ENCODE peak calls at places on chromosomes 7 and 10, in five cellular contexts. K is A549, D is suprapubic skin, G is K562, I is GM12878. C is an unnamed sample.

GRCh38 chr10:97914837-97915211 is 65.2 kb downstream of the GOLGA7B start:
- DNase-seq in K (peak; percentile 66), D (peak; percentile 85), G (peak; percentile 81), I (no peak), C (peak; percentile 84)

GRCh38 chr7:70678621-70679251 is 453.2 kb upstream of the GALNT17 start:
- DNase-seq in K (no peak), D (no peak), G (no peak), I (no peak), C (no peak)

GRCh38 chr10:20856484-20856883 is 40.6 kb downstream of the NEBL start:
- DNase-seq in K (no peak), D (no peak), G (no peak), I (no peak), C (no peak)

GRCh38 chr10:69797959-69798358 is 3.7 kb upstream of the COL13A1 start:
- DNase-seq in K (no peak), D (no peak), G (no peak), I (no peak), C (no peak)

GRCh38 chr7:156608176-156608478 is 32.4 kb upstream of the RNF32 start:
- DNase-seq in K (no peak), D (no peak), G (no peak), I (no peak), C (peak; percentile 41)

GRCh38 chr10:93062499-93063216 is 2.1 kb downstream of the CYP26C1 start:
- DNase-seq in K (peak; percentile 38), D (no peak), G (no peak), I (no peak), C (no peak)

GRCh38 chr10:102461187-102462054 is 10.1 kb upstream of the C10orf95 start:
- DNase-seq in K (peak; percentile 87), D (peak; percentile 89), G (peak; percentile 97), I (peak; percentile 43), C (peak; percentile 97)

GRCh38 chr7:134121632-134122139 is 5.5 kb upstream of the LRGUK start:
- DNase-seq in K (no peak), D (no peak), G (no peak), I (no peak), C (no peak)

GRCh38 chr10:72228318-72228751 is 12.3 kb upstream of the ASCC1 start:
- DNase-seq in K (no peak), D (no peak), G (no peak), I (no peak), C (no peak)

GRCh38 chr10:112295853-112296830 is 12.9 kb downstream of the TECTB start:
- DNase-seq in K (no peak), D (no peak), G (no peak), I (no peak), C (peak; percentile 62)

GRCh38 chr10:86661161-86662025 is 6.9 kb upstream of the LDB3 start:
- DNase-seq in K (no peak), D (no peak), G (no peak), I (no peak), C (peak; percentile 54)

GRCh38 chr7:30612658-30613265 is 18.1 kb downstream of the GARS1 start:
- DNase-seq in K (no peak), D (no peak), G (no peak), I (no peak), C (no peak)

GRCh38 chr10:112966191-112966855 is 16.3 kb downstream of the TCF7L2 start:
- DNase-seq in K (no peak), D (no peak), G (no peak), I (no peak), C (no peak)

GRCh38 chr7:131355917-131356777 is 28.5 kb downstream of the MKLN1 start:
- DNase-seq in K (peak; percentile 42), D (no peak), G (no peak), I (no peak), C (no peak)

GRCh38 chr10:32210306-32211045 is 136.5 kb downstream of the EPC1 start:
- DNase-seq in K (peak; percentile 78), D (no peak), G (peak; percentile 17), I (no peak), C (no peak)

GRCh38 chr10:3892440-3893101 is 107.6 kb upstream of the KLF6 start:
- DNase-seq in K (no peak), D (no peak), G (no peak), I (no peak), C (no peak)

DNA sequence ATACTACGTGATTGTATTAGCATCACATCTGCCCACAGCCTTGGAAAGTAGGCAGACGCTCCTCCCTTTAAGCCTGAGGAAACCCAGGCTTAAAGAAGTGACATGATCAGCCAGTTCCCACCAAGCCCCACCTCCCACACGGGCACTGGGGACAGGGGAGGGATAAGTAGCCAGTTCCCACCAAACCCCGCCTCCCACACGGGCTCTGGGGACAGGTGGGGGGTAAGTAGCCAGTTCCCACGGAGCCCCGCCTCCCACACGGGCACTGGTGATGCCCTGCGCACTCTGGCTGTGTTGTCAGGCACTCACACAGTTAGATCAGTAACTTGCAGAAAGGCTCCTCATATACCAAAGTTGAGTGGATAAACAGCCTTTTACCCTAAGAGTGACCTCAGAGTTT is 606.8 kb downstream of the PTPRN2 start:
- DNase-seq in K (no peak), D (no peak), G (no peak), I (no peak), C (no peak)
- H3K9me3 ChIP-seq in K (no peaks in the 10 kb centered on the region), D (no peaks in the 10 kb centered on the region), G (no peaks in the 10 kb centered on the region), I (no peaks in the 10 kb centered on the region), C (no peaks in the 10 kb centered on the region)

GRCh38 chr10:99874341-99875085 is 92.1 kb downstream of the ABCC2 start:
- DNase-seq in K (no peak), D (no peak), G (no peak), I (no peak), C (no peak)
- TF ChIP-seq POLR2A in K (no peak), D (no peak), G (no peak), I (peak; percentile 54), C (no peak)

DNA sequence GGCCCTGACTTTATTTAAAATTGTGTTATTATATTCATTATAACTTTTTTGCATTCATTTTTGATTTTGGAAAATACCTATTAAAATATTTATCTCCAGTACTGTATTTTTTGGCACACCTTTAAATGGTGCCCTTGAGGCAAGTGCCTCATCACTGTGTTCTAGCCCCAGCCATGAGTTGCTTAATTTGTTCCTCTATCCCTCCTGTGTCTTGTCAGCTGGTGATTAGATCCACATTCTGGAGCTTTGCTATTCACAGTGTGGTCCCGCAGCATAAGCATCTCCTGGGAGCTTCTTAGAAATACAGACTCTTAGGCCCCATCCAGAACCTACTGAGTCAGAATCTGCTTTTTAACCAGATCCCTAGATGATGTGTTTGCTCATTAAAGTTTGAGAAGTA is 19.8 kb downstream of the AGK start:
- DNase-seq in K (no peak), D (no peak), G (no peak), I (no peak), C (no peak)
- H3K9me3 ChIP-seq in K (peaks cover 9% of the 10 kb centered on the region), D (no peaks in the 10 kb centered on the region), G (peaks cover 12% of the 10 kb centered on the region), I (peaks cover 9% of the 10 kb centered on the region), C (no peaks in the 10 kb centered on the region)

GRCh38 chr7:74234549-74234948 is 19.6 kb downstream of the RFC2 start:
- DNase-seq in K (no peak), D (no peak), G (peak; percentile 8), I (no peak), C (no peak)
- TF ChIP-seq POLR2A in K (no peak), D (no peak), G (no peak), I (peak; percentile 31), C (no peak)

DNA sequence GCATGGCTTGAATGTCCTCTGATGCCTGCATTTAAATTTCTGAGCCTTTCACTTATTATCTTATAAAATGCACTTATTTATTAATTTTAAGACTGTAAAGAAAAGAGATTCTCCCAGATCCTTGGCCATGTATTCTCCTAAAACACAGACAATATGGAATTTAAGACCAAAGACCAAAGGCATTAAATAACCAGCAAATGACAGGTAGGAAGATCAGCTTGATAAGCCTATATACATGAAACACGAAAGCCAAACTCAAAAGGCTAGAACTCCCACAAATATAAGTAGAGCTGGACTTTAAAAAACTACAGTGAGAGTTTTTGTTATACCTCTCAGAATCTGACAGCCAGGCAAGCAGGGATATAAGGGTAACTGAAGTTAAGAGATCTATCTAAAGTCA is 5.1 kb downstream of the ANXA11 start:
- DNase-seq in K (no peak), D (no peak), G (no peak), I (no peak), C (no peak)
- H3K9me3 ChIP-seq in K (no peaks in the 10 kb centered on the region), D (no peaks in the 10 kb centered on the region), G (no peaks in the 10 kb centered on the region), I (no peaks in the 10 kb centered on the region), C (no peaks in the 10 kb centered on the region)

DNA sequence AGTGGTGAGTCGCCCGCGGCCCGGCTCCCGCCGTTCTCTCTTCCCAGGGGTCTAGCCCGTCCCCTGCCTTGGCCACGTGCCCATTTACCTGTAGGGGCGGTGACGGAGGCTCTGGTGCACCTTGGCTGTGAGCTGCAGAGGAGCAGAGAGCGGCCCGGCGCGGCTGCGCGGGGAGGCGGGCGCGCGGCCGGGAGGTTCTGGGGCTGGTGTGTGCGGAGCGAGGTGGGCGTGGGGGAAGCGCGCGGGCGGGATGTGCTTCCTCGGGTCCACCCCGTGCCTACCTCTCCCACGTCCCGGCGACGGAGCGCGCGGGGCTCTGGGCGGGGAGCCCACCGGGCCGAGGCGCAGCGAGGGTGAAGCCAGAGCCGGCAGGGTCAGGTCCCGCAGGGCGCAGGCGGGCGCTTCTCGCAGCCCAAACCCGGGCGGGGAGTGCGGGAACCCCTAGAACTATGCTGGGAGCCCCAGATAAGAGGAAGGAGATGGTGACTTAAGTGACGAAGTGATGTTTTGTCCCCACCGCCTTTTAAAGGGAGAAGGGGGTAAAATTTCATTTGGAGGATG is 430 bp downstream of the UPP1 start:
- DNase-seq in K (no peak), D (no peak), G (peak; percentile 45), I (no peak), C (no peak)
- TF ChIP-seq POLR2A in K (no peak), D (no peak), G (no peak), I (no peak), C (peak; percentile 27)

DNA sequence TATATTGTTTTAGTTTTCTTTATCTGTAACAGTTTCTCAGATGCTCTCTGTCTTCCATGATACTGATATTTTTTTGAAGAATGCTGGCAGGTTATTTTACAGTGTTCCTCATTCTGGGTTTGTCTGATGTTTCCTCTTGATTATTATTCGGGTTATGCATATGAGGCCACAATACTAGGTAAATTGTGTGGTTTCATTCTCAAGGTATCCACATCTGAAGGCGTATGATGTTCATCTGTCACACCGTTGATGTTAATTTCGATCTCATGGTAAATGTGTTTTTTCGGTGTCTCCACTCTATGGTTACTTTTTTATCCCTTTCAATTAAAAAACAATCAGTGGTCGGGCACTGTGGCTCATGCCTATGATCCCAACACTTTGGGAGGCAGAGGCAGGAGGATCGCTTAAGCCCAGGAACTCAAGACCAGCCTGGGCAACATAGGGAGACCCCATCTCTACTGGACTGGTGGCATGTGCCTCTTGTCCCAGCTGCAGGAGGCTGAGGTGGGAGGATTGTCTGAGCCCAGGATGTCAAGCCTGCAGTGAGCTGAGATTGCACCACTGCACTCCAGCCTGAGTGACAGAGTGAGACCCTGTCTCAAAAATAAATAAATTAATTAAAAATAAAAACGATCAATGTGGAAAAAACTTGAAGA is 108.9 kb downstream of the TPST1 start:
- DNase-seq in K (no peak), D (no peak), G (no peak), I (no peak), C (no peak)
- H3K9me3 ChIP-seq in K (no peaks in the 10 kb centered on the region), D (no peaks in the 10 kb centered on the region), G (no peaks in the 10 kb centered on the region), I (no peaks in the 10 kb centered on the region), C (no peaks in the 10 kb centered on the region)

C was measured in right lobe of liver.